ENCODE peak calls at places on chromosomes 1 and 21, in nine cellular contexts. One of them, this sample, is unnamed.

GRCh38 chr1:26820784-26821269 is 5.7 kb upstream of the ZDHHC18 start:
- DNase-seq in spleen: no peak
- DNase-seq in GM18507: peak; percentile 60
- DNase-seq in NCI-H345: no peak
- DNase-seq in amniotic stem cell: no peak
- DNase-seq in GM23248: no peak
- DNase-seq in fibroblast of pulmonary artery: no peak
- DNase-seq in RPMI7951: no peak
- DNase-seq in LoVo: no peak
- DNase-seq in this sample: peak; percentile 62

GRCh38 chr1:43021547-43022474 is 63.1 kb upstream of the SLC2A1 start:
- DNase-seq in spleen: no peak
- DNase-seq in GM18507: no peak
- DNase-seq in NCI-H345: no peak
- DNase-seq in amniotic stem cell: no peak
- DNase-seq in GM23248: no peak
- DNase-seq in fibroblast of pulmonary artery: no peak
- DNase-seq in RPMI7951: peak; percentile 56
- DNase-seq in LoVo: no peak
- DNase-seq in this sample: no peak

GRCh38 chr1:30688920-30689794 is 34.2 kb downstream of the MATN1 start:
- DNase-seq in spleen: no peak
- DNase-seq in GM18507: no peak
- DNase-seq in NCI-H345: no peak
- DNase-seq in amniotic stem cell: no peak
- DNase-seq in GM23248: no peak
- DNase-seq in fibroblast of pulmonary artery: no peak
- DNase-seq in RPMI7951: no peak
- DNase-seq in LoVo: no peak
- DNase-seq in this sample: no peak

GRCh38 chr1:48869116-48869893 is 92.6 kb upstream of the BEND5 start:
- DNase-seq in spleen: no peak
- DNase-seq in GM18507: no peak
- DNase-seq in NCI-H345: no peak
- DNase-seq in amniotic stem cell: no peak
- DNase-seq in GM23248: peak; percentile 23
- DNase-seq in fibroblast of pulmonary artery: peak; percentile 46
- DNase-seq in RPMI7951: no peak
- DNase-seq in LoVo: no peak
- DNase-seq in this sample: no peak

GRCh38 chr1:22055463-22055862 is 3.0 kb downstream of the CDC42 start:
- DNase-seq in spleen: no peak
- DNase-seq in GM18507: no peak
- DNase-seq in NCI-H345: no peak
- DNase-seq in amniotic stem cell: no peak
- DNase-seq in GM23248: peak; percentile 28
- DNase-seq in fibroblast of pulmonary artery: no peak
- DNase-seq in RPMI7951: no peak
- DNase-seq in LoVo: no peak
- DNase-seq in this sample: no peak

GRCh38 chr1:33314371-33314893 is 6.5 kb downstream of the A3GALT2 start:
- DNase-seq in spleen: peak; percentile 62
- DNase-seq in GM18507: no peak
- DNase-seq in NCI-H345: no peak
- DNase-seq in amniotic stem cell: no peak
- DNase-seq in GM23248: no peak
- DNase-seq in fibroblast of pulmonary artery: no peak
- DNase-seq in RPMI7951: no peak
- DNase-seq in LoVo: no peak
- DNase-seq in this sample: no peak

GRCh38 chr1:206590025-206590834 is 22.0 kb downstream of the EIF2D start:
- DNase-seq in spleen: no peak
- DNase-seq in GM18507: no peak
- DNase-seq in NCI-H345: no peak
- DNase-seq in amniotic stem cell: no peak
- DNase-seq in GM23248: peak; percentile 88
- DNase-seq in fibroblast of pulmonary artery: peak; percentile 35
- DNase-seq in RPMI7951: peak; percentile 83
- DNase-seq in LoVo: no peak
- DNase-seq in this sample: no peak

GRCh38 chr1:69568435-69569280 is 936 bp downstream of the LRRC7 start:
- DNase-seq in spleen: no peak
- DNase-seq in GM18507: no peak
- DNase-seq in NCI-H345: peak; percentile 29
- DNase-seq in amniotic stem cell: no peak
- DNase-seq in GM23248: peak; percentile 34
- DNase-seq in fibroblast of pulmonary artery: no peak
- DNase-seq in RPMI7951: no peak
- DNase-seq in LoVo: no peak
- DNase-seq in this sample: no peak

GRCh38 chr1:222521299-222522104 is 26.4 kb downstream of the HHIPL2 start:
- DNase-seq in spleen: no peak
- DNase-seq in GM18507: no peak
- DNase-seq in NCI-H345: no peak
- DNase-seq in amniotic stem cell: no peak
- DNase-seq in GM23248: peak; percentile 67
- DNase-seq in fibroblast of pulmonary artery: peak; percentile 70
- DNase-seq in RPMI7951: peak; percentile 37
- DNase-seq in LoVo: no peak
- DNase-seq in this sample: no peak

GRCh38 chr1:31064115-31064514 is 1.4 kb downstream of the PUM1 start:
- DNase-seq in spleen: no peak
- DNase-seq in GM18507: no peak
- DNase-seq in NCI-H345: no peak
- DNase-seq in amniotic stem cell: no peak
- DNase-seq in GM23248: peak; percentile 31
- DNase-seq in fibroblast of pulmonary artery: no peak
- DNase-seq in RPMI7951: no peak
- DNase-seq in LoVo: no peak
- DNase-seq in this sample: no peak

GRCh38 chr1:179586107-179586823 is 5.4 kb upstream of the TDRD5 start:
- DNase-seq in spleen: no peak
- DNase-seq in GM18507: no peak
- DNase-seq in NCI-H345: peak; percentile 56
- DNase-seq in amniotic stem cell: no peak
- DNase-seq in GM23248: peak; percentile 46
- DNase-seq in fibroblast of pulmonary artery: peak; percentile 47
- DNase-seq in RPMI7951: peak; percentile 42
- DNase-seq in LoVo: no peak
- DNase-seq in this sample: no peak

GRCh38 chr1:211891708-211892107 is 61.1 kb upstream of the LPGAT1 start:
- DNase-seq in spleen: no peak
- DNase-seq in GM18507: no peak
- DNase-seq in NCI-H345: no peak
- DNase-seq in amniotic stem cell: no peak
- DNase-seq in GM23248: no peak
- DNase-seq in fibroblast of pulmonary artery: no peak
- DNase-seq in RPMI7951: no peak
- DNase-seq in LoVo: no peak
- DNase-seq in this sample: no peak

GRCh38 chr21:32977216-32977615 is 48.5 kb upstream of the OLIG2 start:
- DNase-seq in spleen: no peak
- DNase-seq in GM18507: no peak
- DNase-seq in NCI-H345: no peak
- DNase-seq in amniotic stem cell: no peak
- DNase-seq in GM23248: no peak
- DNase-seq in fibroblast of pulmonary artery: no peak
- DNase-seq in RPMI7951: no peak
- DNase-seq in LoVo: no peak
- DNase-seq in this sample: no peak

GRCh38 chr1:31591425-31592093 is 15.2 kb downstream of the TINAGL1 start:
- DNase-seq in spleen: no peak
- DNase-seq in GM18507: no peak
- DNase-seq in NCI-H345: no peak
- DNase-seq in amniotic stem cell: peak; percentile 42
- DNase-seq in GM23248: peak; percentile 48
- DNase-seq in fibroblast of pulmonary artery: no peak
- DNase-seq in RPMI7951: peak; percentile 66
- DNase-seq in LoVo: peak; percentile 82
- DNase-seq in this sample: no peak

GRCh38 chr1:158002022-158002629 is 8.7 kb downstream of the KIRREL1 start:
- DNase-seq in spleen: no peak
- DNase-seq in GM18507: no peak
- DNase-seq in NCI-H345: no peak
- DNase-seq in amniotic stem cell: peak; percentile 54
- DNase-seq in GM23248: peak; percentile 85
- DNase-seq in fibroblast of pulmonary artery: peak; percentile 61
- DNase-seq in RPMI7951: peak; percentile 59
- DNase-seq in LoVo: no peak
- DNase-seq in this sample: no peak

GRCh38 chr21:38645282-38645681 is 147.0 kb upstream of the ERG start:
- DNase-seq in spleen: no peak
- DNase-seq in GM18507: no peak
- DNase-seq in NCI-H345: no peak
- DNase-seq in amniotic stem cell: peak; percentile 59
- DNase-seq in GM23248: peak; percentile 98
- DNase-seq in fibroblast of pulmonary artery: peak; percentile 36
- DNase-seq in RPMI7951: peak; percentile 77
- DNase-seq in LoVo: no peak
- DNase-seq in this sample: no peak

GRCh38 chr1:224529844-224530243 is 86.3 kb upstream of the CNIH3 start:
- DNase-seq in spleen: no peak
- DNase-seq in GM18507: no peak
- DNase-seq in NCI-H345: no peak
- DNase-seq in amniotic stem cell: no peak
- DNase-seq in GM23248: no peak
- DNase-seq in fibroblast of pulmonary artery: no peak
- DNase-seq in RPMI7951: no peak
- DNase-seq in LoVo: no peak
- DNase-seq in this sample: no peak

GRCh38 chr1:26075421-26076144 is 8.2 kb upstream of the TRIM63 start:
- DNase-seq in spleen: no peak
- DNase-seq in GM18507: no peak
- DNase-seq in NCI-H345: no peak
- DNase-seq in amniotic stem cell: no peak
- DNase-seq in GM23248: no peak
- DNase-seq in fibroblast of pulmonary artery: no peak
- DNase-seq in RPMI7951: no peak
- DNase-seq in LoVo: peak; percentile 41
- DNase-seq in this sample: no peak

GRCh38 chr1:229192031-229192430 is 78.9 kb upstream of the RAB4A start:
- DNase-seq in spleen: no peak
- DNase-seq in GM18507: no peak
- DNase-seq in NCI-H345: no peak
- DNase-seq in amniotic stem cell: no peak
- DNase-seq in GM23248: peak; percentile 87
- DNase-seq in fibroblast of pulmonary artery: peak; percentile 69
- DNase-seq in RPMI7951: no peak
- DNase-seq in LoVo: no peak
- DNase-seq in this sample: no peak

GRCh38 chr1:60903591-60903990 is 178.8 kb upstream of the NFIA start:
- DNase-seq in spleen: peak; percentile 64
- DNase-seq in GM18507: no peak
- DNase-seq in NCI-H345: no peak
- DNase-seq in amniotic stem cell: no peak
- DNase-seq in GM23248: peak; percentile 64
- DNase-seq in fibroblast of pulmonary artery: peak; percentile 12
- DNase-seq in RPMI7951: peak; percentile 25
- DNase-seq in LoVo: no peak
- DNase-seq in this sample: no peak

GRCh38 chr1:115076384-115076906 is 12.9 kb downstream of the TSPAN2 start:
- DNase-seq in spleen: no peak
- DNase-seq in GM18507: no peak
- DNase-seq in NCI-H345: no peak
- DNase-seq in amniotic stem cell: no peak
- DNase-seq in GM23248: peak; percentile 73
- DNase-seq in fibroblast of pulmonary artery: no peak
- DNase-seq in RPMI7951: no peak
- DNase-seq in LoVo: no peak
- DNase-seq in this sample: no peak